ENCODE peak calls at places on chromosomes 7 and 10, in six cellular contexts. S is breast epithelium, I is SJSA1, B is A549, A is BJ, Q is Panc1. K is an unnamed sample.
A peak's percentile ranks its signal among the peaks of the same experiment; 100 is the strongest.

GRCh38 chr7:136441835-136442234 is 426.6 kb upstream of the CHRM2 start:
- DNase-seq in S (no peak), I (no peak), B (no peak), A (no peak), Q (no peak), K (no peak)

GRCh38 chr10:35780970-35781642 is 139.0 kb upstream of the FZD8 start:
- DNase-seq in S (no peak), I (no peak), B (no peak), A (no peak), Q (no peak), K (no peak)

GRCh38 chr7:117830422-117830954 is 42.8 kb downstream of the CTTNBP2 start:
- DNase-seq in S (peak; percentile 34), I (no peak), B (no peak), A (no peak), Q (no peak), K (peak; percentile 25)

GRCh38 chr10:94320285-94320914 is 42.3 kb downstream of the NOC3L start:
- DNase-seq in S (peak; percentile 37), I (peak; percentile 54), B (peak; percentile 61), A (no peak), Q (peak; percentile 60), K (peak; percentile 4)

GRCh38 chr7:158820656-158821055 is 8.7 kb downstream of the ESYT2 start:
- DNase-seq in S (no peak), I (peak; percentile 44), B (no peak), A (no peak), Q (no peak), K (no peak)

GRCh38 chr7:37853468-37853867 is 5.1 kb downstream of the NME8 start:
- DNase-seq in S (no peak), I (no peak), B (peak; percentile 44), A (no peak), Q (no peak), K (peak; percentile 22)

GRCh38 chr10:24957624-24958435 is 5.4 kb upstream of the PRTFDC1 start:
- DNase-seq in S (no peak), I (peak; percentile 83), B (peak; percentile 45), A (peak; percentile 89), Q (no peak), K (no peak)

GRCh38 chr10:24513155-24513554 is 210.5 kb downstream of the ARHGAP21 start:
- DNase-seq in S (no peak), I (peak; percentile 22), B (peak; percentile 13), A (no peak), Q (no peak), K (no peak)

GRCh38 chr10:130363051-130363450 is 226.9 kb downstream of the GLRX3 start:
- DNase-seq in S (no peak), I (no peak), B (no peak), A (no peak), Q (no peak), K (no peak)

GRCh38 chr7:143257501-143257900 is 5.7 kb upstream of the GSTK1 start:
- DNase-seq in S (no peak), I (no peak), B (peak; percentile 20), A (no peak), Q (no peak), K (no peak)

GRCh38 chr10:101441539-101442455 is 87.8 kb downstream of the BTRC start:
- DNase-seq in S (no peak), I (peak; percentile 50), B (peak; percentile 83), A (peak; percentile 8), Q (peak; percentile 54), K (peak; percentile 52)

GRCh38 chr10:3468919-3469638 is 296.5 kb upstream of the PITRM1 start:
- DNase-seq in S (peak; percentile 50), I (peak; percentile 93), B (peak; percentile 79), A (peak; percentile 90), Q (no peak), K (peak; percentile 78)

GRCh38 chr7:131548371-131548770 is 8.1 kb downstream of the PODXL start:
- DNase-seq in S (no peak), I (no peak), B (no peak), A (no peak), Q (no peak), K (no peak)

GRCh38 chr7:90706067-90706716 is 110.1 kb downstream of the CDK14 start:
- DNase-seq in S (no peak), I (peak; percentile 69), B (no peak), A (no peak), Q (no peak), K (peak; percentile 96)

GRCh38 chr10:125444790-125445189 is 238.2 kb downstream of the TEX36 start:
- DNase-seq in S (no peak), I (no peak), B (no peak), A (no peak), Q (no peak), K (no peak)

GRCh38 chr7:11343818-11344413 is 370.2 kb downstream of the PHF14 start:
- DNase-seq in S (no peak), I (peak; percentile 21), B (peak; percentile 43), A (no peak), Q (peak; percentile 46), K (no peak)

GRCh38 chr7:141666071-141666470 is 35.9 kb downstream of the DENND11 start:
- DNase-seq in S (no peak), I (no peak), B (no peak), A (no peak), Q (no peak), K (no peak)

GRCh38 chr7:128003787-128004186 is 27.4 kb downstream of the LRRC4 start:
- DNase-seq in S (no peak), I (no peak), B (no peak), A (no peak), Q (no peak), K (no peak)

GRCh38 chr7:128000048-128000447 is 31.2 kb downstream of the LRRC4 start:
- DNase-seq in S (no peak), I (no peak), B (no peak), A (no peak), Q (no peak), K (no peak)

GRCh38 chr7:127997226-127997922 is 33.9 kb downstream of the LRRC4 start:
- DNase-seq in S (no peak), I (peak; percentile 62), B (no peak), A (no peak), Q (no peak), K (no peak)

GRCh38 chr7:128003179-128003578 is 28.1 kb downstream of the LRRC4 start:
- DNase-seq in S (no peak), I (no peak), B (no peak), A (no peak), Q (no peak), K (no peak)

DNA sequence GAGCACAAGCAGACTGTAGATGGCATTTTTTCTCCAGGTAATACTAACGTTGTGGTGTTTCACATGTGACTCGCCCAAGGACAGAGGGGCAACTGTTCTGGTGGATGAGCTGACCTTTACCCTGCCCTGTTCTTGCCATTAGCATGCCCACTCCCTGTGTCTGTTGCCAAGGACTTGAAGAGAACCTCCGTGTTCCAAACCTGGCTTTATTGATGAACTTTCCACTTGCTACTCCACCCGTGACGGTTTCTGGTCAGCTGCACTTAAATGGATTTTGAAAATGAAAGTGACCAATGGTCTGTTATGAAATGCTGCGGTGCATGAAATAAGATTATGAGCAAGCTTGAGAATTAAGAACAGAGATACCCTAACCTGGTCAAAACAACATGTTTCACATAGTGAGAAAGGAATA is 30.4 kb downstream of the LRRC4 start:
- DNase-seq in S (no peak), I (no peak), B (no peak), A (no peak), Q (no peak), K (no peak)
- H3K4me3 ChIP-seq in S (peak overlapping the region; percentile 26), I (no peak overlapping the region), B (no peak overlapping the region), A (no peak overlapping the region), Q (no peak overlapping the region), K (no peak overlapping the region)

DNA sequence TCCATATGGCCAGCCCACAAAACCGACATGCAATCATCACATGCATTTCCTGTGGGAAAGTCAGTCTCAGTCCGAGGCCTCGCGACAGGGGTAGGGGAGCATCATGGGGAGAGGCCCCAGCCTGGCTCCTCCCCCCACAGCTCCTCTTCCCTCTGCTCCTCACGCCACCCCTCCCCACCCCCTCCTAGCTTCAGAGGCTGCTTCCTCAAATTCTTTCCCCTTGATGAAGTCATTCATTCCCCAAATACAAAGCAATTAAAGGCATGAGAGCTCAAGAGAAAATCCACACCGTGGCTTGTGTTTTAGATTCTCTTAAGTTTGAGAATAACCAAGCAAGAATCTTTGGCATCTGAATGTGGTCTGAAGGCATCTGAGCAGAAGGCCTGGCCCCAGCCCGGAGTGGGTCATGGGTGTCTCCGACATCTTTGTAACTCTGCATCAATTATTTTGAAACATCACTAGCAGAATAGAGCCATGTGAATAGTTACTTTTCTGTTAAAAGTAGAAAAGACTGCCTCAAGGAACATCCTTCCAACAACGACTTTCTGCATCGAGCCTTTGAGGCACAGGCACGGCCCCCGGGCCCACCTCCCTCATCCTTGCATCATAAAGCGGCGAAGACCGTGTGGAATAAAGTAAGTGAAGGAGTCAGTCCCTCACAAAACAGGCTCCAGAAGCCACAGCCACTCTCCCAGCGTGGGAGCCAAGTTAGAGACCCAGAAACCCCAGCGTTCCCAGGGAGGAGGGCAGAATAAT is 90.9 kb downstream of the DIP2C start:
- DNase-seq in S (no peak), I (peak; percentile 98), B (no peak), A (peak; percentile 99), Q (no peak), K (no peak)
- H3K4me3 ChIP-seq in S (no peak overlapping the region), I (peak overlapping the region; percentile 20), B (no peak overlapping the region), A (no peak overlapping the region), Q (no peak overlapping the region), K (no peak overlapping the region)

DNA sequence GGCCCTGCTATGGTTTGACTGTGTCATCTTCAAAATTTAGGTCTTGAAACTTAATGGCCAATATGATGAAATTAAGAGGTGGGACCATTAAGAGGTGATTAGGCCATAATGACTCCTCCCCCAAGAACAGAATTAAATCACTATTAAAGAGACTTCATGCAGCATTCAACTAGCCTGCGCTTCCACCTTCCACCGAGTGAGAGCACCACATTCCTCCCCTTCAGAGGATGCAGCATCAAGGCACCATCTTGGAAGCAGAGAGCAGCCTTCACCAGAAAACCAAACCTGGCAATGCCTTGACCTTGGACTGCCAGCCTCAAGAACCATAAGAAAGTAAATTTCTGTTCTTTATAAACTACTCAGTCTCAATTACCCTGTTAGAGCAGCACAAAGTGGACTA is 371.1 kb upstream of the NFE2L3 start:
- DNase-seq in S (no peak), I (no peak), B (peak; percentile 5), A (no peak), Q (no peak), K (no peak)
- H3K4me3 ChIP-seq in S (no peak overlapping the region), I (no peak overlapping the region), B (no peak overlapping the region), A (no peak overlapping the region), Q (no peak overlapping the region), K (no peak overlapping the region)

GRCh38 chr7:30302656-30303311 is 18.4 kb downstream of the ZNRF2 start:
- DNase-seq in S (no peak), I (no peak), B (no peak), A (no peak), Q (no peak), K (no peak)

GRCh38 chr7:30304177-30304884 is 19.9 kb downstream of the ZNRF2 start:
- DNase-seq in S (no peak), I (no peak), B (no peak), A (no peak), Q (no peak), K (no peak)

GRCh38 chr7:30303312-30304039 is 19.1 kb downstream of the ZNRF2 start:
- DNase-seq in S (no peak), I (no peak), B (no peak), A (no peak), Q (no peak), K (no peak)

GRCh38 chr7:30306977-30307376 is 22.6 kb downstream of the ZNRF2 start:
- DNase-seq in S (no peak), I (no peak), B (no peak), A (no peak), Q (no peak), K (no peak)

DNA sequence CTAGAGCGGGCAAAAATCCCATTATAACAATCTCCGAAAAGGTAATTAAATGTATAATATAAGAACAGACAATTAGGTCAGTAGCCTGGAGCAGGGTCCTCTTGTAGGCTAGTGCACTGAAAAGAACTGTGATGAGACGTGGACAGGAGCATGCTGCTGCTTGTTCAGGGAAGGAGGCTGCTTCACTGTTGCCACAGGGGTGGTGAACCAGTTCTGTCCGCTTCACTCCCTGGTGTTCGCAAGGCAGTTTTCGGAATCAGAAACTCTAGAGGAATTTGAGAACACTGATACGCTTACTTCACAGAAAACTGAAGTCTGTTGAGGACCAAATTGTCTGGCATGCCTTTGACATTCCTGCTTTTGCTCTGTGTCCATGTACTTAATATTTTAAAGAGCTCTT is 17.4 kb downstream of the ZNRF2 start:
- DNase-seq in S (no peak), I (no peak), B (no peak), A (no peak), Q (no peak), K (no peak)
- H3K4me3 ChIP-seq in S (no peak overlapping the region), I (no peak overlapping the region), B (no peak overlapping the region), A (no peak overlapping the region), Q (no peak overlapping the region), K (no peak overlapping the region)